ENCODE peak calls at places on chromosomes 11 and 22, in seven cellular contexts. H is stimulated activated CD4-positive, alpha-beta T cell treated with anti-CD3 and anti-CD28 coated beads, Interleukin-2, amount 100 ng/mL, for 48 hours; N is amniotic stem cell; R is NB4; L is GM12865; C is retina; Z is ELR. P is an unnamed sample.

GRCh38 chr22:30841264-30841663 is 127.3 kb downstream of the MORC2 start:
- DNase-seq in Z (peak), H (no peak), R (no peak), C (no peak), L (no peak), N (no peak), P (no peak)

GRCh38 chr11:125451400-125452124 is 44.5 kb downstream of the FEZ1 start:
- DNase-seq in N (no peak), R (peak), L (peak), H (no peak), C (peak), Z (peak), P (no peak)

GRCh38 chr22:50207383-50208031 is 6.7 kb downstream of the SELENOO start:
- DNase-seq in H (no peak), L (peak), R (no peak), N (no peak), C (no peak), Z (no peak), P (no peak)

GRCh38 chr22:46454233-46454909 is 83.0 kb downstream of the CELSR1 start:
- DNase-seq in C (peak), Z (no peak), H (no peak), N (no peak), L (no peak), R (no peak), P (no peak)

GRCh38 chr11:131749100-131749499 is 378.7 kb downstream of the NTM start:
- DNase-seq in N (peak), C (no peak), L (no peak), Z (peak), H (no peak), R (no peak), P (no peak)

GRCh38 chr11:32032478-32032877 is 58.4 kb upstream of the RCN1 start:
- DNase-seq in L (peak), N (no peak), H (no peak), Z (peak), R (no peak), C (no peak), P (no peak)

GRCh38 chr22:27107824-27108223 is 450.4 kb downstream of the MIAT start:
- DNase-seq in N (peak), H (no peak), L (no peak), C (no peak), Z (peak), R (peak), P (no peak)

GRCh38 chr22:41943661-41944209 is 3.2 kb downstream of the CENPM start:
- DNase-seq in C (no peak), Z (peak), H (no peak), L (peak), N (no peak), R (no peak), P (no peak)

GRCh38 chr11:117039897-117040296 is 58.3 kb downstream of the SIK3 start:
- DNase-seq in R (no peak), H (no peak), Z (peak), N (no peak), C (no peak), L (no peak), P (no peak)

GRCh38 chr11:75453916-75454655 is 21.1 kb upstream of the KLHL35 start:
- DNase-seq in L (no peak), H (no peak), R (no peak), C (no peak), N (no peak), Z (no peak), P (no peak)